ENCODE peak calls at places on chromosomes 5 and 9, in four cellular contexts. V is RWPE1; M is effector memory CD8-positive, alpha-beta T cell; W is tibial artery. S is an unnamed sample.

GRCh38 chr5:124927735-124928134 is 181.3 kb upstream of the ZNF608 start:
- DNase-seq in V (peak), M (no peak), W (no peak), S (no peak)

GRCh38 chr9:89328064-89328463 is 9.8 kb downstream of the SECISBP2 start:
- DNase-seq in V (no peak), M (no peak), W (no peak), S (no peak)

GRCh38 chr5:29238115-29238514 is 1955.4 kb upstream of the CDH6 start:
- DNase-seq in V (no peak), M (no peak), W (no peak), S (no peak)

GRCh38 chr5:131563434-131564228 is 71.4 kb downstream of the RAPGEF6 start:
- DNase-seq in V (peak), M (no peak), W (no peak), S (no peak)

GRCh38 chr9:111621895-111622480 is 9.1 kb upstream of the DNAJC25 start:
- DNase-seq in V (peak), M (no peak), W (no peak), S (peak)

GRCh38 chr5:113606298-113607134 is 93.0 kb downstream of the YTHDC2 start:
- DNase-seq in V (peak), M (peak), W (peak), S (peak)

GRCh38 chr5:108884736-108885135 is 137.0 kb downstream of the FER start:
- DNase-seq in V (no peak), M (no peak), W (no peak), S (no peak)

GRCh38 chr9:23824241-23825142 is 1.5 kb downstream of the ELAVL2 start:
- DNase-seq in V (peak), M (no peak), W (no peak), S (no peak)

GRCh38 chr5:135156715-135157404 is 122.8 kb upstream of the PITX1 start:
- DNase-seq in V (peak), M (no peak), W (no peak), S (no peak)

GRCh38 chr9:4303002-4303401 is 3.1 kb upstream of the GLIS3 start:
- DNase-seq in V (no peak), M (no peak), W (no peak), S (no peak)

GRCh38 chr5:35153375-35153932 is 76.8 kb downstream of the PRLR start:
- DNase-seq in V (no peak), M (no peak), W (no peak), S (no peak)

GRCh38 chr5:142783601-142784291 is 13.6 kb downstream of the ARHGAP26 start:
- DNase-seq in V (no peak), M (peak), W (peak), S (no peak)

GRCh38 chr5:59126665-59127354 is 543.9 kb downstream of the RAB3C start:
- DNase-seq in V (no peak), M (no peak), W (no peak), S (no peak)

GRCh38 chr5:145925353-145925752 is 11.0 kb upstream of the SH3RF2 start:
- DNase-seq in V (peak), M (no peak), W (no peak), S (no peak)

GRCh38 chr9:124869466-124869985 is 7.6 kb downstream of the ARPC5L start:
- DNase-seq in V (peak), M (peak), W (no peak), S (no peak)

GRCh38 chr5:132466453-132467291 is 23.9 kb downstream of the IRF1 start:
- DNase-seq in V (peak), M (peak), W (peak), S (no peak)

GRCh38 chr9:100213730-100214477 is 114.9 kb downstream of the INVS start:
- DNase-seq in V (no peak), M (no peak), W (no peak), S (no peak)

GRCh38 chr5:108749130-108749861 is 1.6 kb downstream of the FER start:
- DNase-seq in V (peak), M (peak), W (peak), S (peak)

GRCh38 chr5:134735243-134735642 is 3.1 kb upstream of the CAMLG start:
- DNase-seq in V (no peak), M (no peak), W (no peak), S (no peak)

GRCh38 chr5:73541981-73542380 is 23.5 kb downstream of the ANKRA2 start:
- DNase-seq in V (no peak), M (no peak), W (no peak), S (no peak)

GRCh38 chr5:115389799-115390382 is 93.4 kb upstream of the CCDC112 start:
- DNase-seq in V (no peak), M (no peak), W (no peak), S (no peak)

GRCh38 chr5:179607449-179607931 is 16.0 kb downstream of the HNRNPH1 start:
- DNase-seq in V (no peak), M (no peak), W (peak), S (no peak)